ENCODE peak calls at places on chromosomes 5 and 9, in six cellular contexts. J is tibial nerve, T is upper lobe of left lung, P is suprapubic skin, A is HepG2, D is ovary. R is an unnamed sample.

GRCh38 chr5:14416709-14417108 is 164.9 kb upstream of the OTULINL start:
- DNase-seq in P (no peak), D (no peak), T (no peak), A (no peak), J (no peak), R (no peak)

GRCh38 chr9:86794356-86795046 is 152.8 kb downstream of the GAS1 start:
- DNase-seq in A (no peak), J (no peak), P (no peak), T (no peak), D (no peak), R (no peak)

GRCh38 chr5:149902177-149902576 is 42.4 kb downstream of the PDE6A start:
- DNase-seq in J (no peak), A (no peak), D (no peak), P (no peak), T (no peak), R (no peak)

GRCh38 chr5:44329716-44330115 is 59.5 kb downstream of the FGF10 start:
- DNase-seq in D (no peak), P (no peak), T (no peak), A (no peak), J (no peak), R (no peak)

GRCh38 chr9:86946712-86947145 is 577 bp downstream of the GAS1 start:
- DNase-seq in J (peak; percentile 21), A (no peak), T (no peak), D (peak; percentile 68), P (peak; percentile 81), R (peak; percentile 36)

GRCh38 chr9:8115570-8115969 is 316.0 kb upstream of the DMAC1 start:
- DNase-seq in D (no peak), A (no peak), P (no peak), J (no peak), T (no peak), R (no peak)

GRCh38 chr5:180790524-180790923 is 12.1 kb downstream of the MGAT1 start:
- DNase-seq in T (peak; percentile 64), P (no peak), A (no peak), J (no peak), D (no peak), R (no peak)

GRCh38 chr5:128536229-128536860 is 1.7 kb downstream of the FBN2 start:
- DNase-seq in P (no peak), A (no peak), J (no peak), T (peak; percentile 38), D (no peak), R (no peak)

GRCh38 chr5:44983006-44983405 is 174.3 kb downstream of the MRPS30 start:
- DNase-seq in A (no peak), J (no peak), D (no peak), T (no peak), P (no peak), R (no peak)

GRCh38 chr9:794386-794785 is 47.1 kb upstream of the DMRT1 start:
- DNase-seq in T (no peak), D (no peak), J (no peak), A (no peak), P (no peak), R (no peak)

GRCh38 chr5:107985144-107985543 is 314.4 kb upstream of the EFNA5 start:
- DNase-seq in J (no peak), A (no peak), P (no peak), T (no peak), D (no peak), R (peak; percentile 57)

GRCh38 chr9:76610009-76610352 is 151.0 kb downstream of the GCNT1 start:
- DNase-seq in A (no peak), P (peak; percentile 91), J (peak; percentile 62), D (peak; percentile 13), T (peak; percentile 46), R (peak; percentile 46)

GRCh38 chr9:108445431-108446018 is 410.3 kb downstream of the ACTL7B start:
- DNase-seq in A (peak; percentile 99), P (no peak), D (no peak), T (no peak), J (no peak), R (no peak)

GRCh38 chr5:33501899-33502298 is 61.1 kb downstream of the TARS1 start:
- DNase-seq in D (no peak), A (no peak), J (no peak), T (peak; percentile 69), P (no peak), R (no peak)

GRCh38 chr5:88298425-88298824 is 29.8 kb upstream of the TMEM161B start:
- DNase-seq in P (no peak), J (no peak), A (no peak), D (no peak), T (no peak), R (no peak)

GRCh38 chr5:138972230-138972629 is 97.1 kb upstream of the LRRTM2 start:
- DNase-seq in D (no peak), J (no peak), A (no peak), P (no peak), T (no peak), R (no peak)

GRCh38 chr5:75441560-75441959 is 69.9 kb downstream of the CERT1 start:
- DNase-seq in P (no peak), D (no peak), J (no peak), T (no peak), A (no peak), R (no peak)

GRCh38 chr5:126536874-126537273 is 58.1 kb downstream of the ALDH7A1 start:
- DNase-seq in J (no peak), P (no peak), A (no peak), D (no peak), T (no peak), R (no peak)

GRCh38 chr5:5416733-5417132 is 5.7 kb upstream of the ICE1 start:
- DNase-seq in A (no peak), D (no peak), T (no peak), P (no peak), J (no peak), R (no peak)

GRCh38 chr9:116137581-116137980 is 16.0 kb upstream of the PAPPA start:
- DNase-seq in T (no peak), D (no peak), A (no peak), J (no peak), P (no peak), R (no peak)

GRCh38 chr5:73507062-73507461 is 8.8 kb downstream of the BTF3 start:
- DNase-seq in A (no peak), T (no peak), J (no peak), P (no peak), D (no peak), R (no peak)

GRCh38 chr5:165892383-165892782 is 2387.0 kb downstream of the MAT2B start:
- DNase-seq in A (no peak), P (no peak), D (no peak), J (no peak), T (no peak), R (no peak)

GRCh38 chr9:117549444-117549843 is 134.6 kb upstream of the ASTN2 start:
- DNase-seq in T (no peak), A (no peak), J (no peak), D (no peak), P (no peak), R (no peak)

GRCh38 chr5:74326571-74327338 is 313.8 kb downstream of the ENC1 start:
- DNase-seq in A (peak; percentile 51), J (no peak), T (no peak), P (no peak), D (no peak), R (peak; percentile 51)

GRCh38 chr5:322942-323879 is 1.7 kb downstream of the AHRR start:
- DNase-seq in T (peak; percentile 73), D (no peak), J (no peak), P (peak; percentile 58), A (no peak), R (no peak)

GRCh38 chr9:133089271-133089671 is 27.5 kb downstream of the CEL start:
- DNase-seq in J (no peak), T (no peak), P (no peak), A (no peak), D (no peak), R (no peak)

GRCh38 chr9:115164511-115164974 is 46.6 kb upstream of the TNC start:
- DNase-seq in T (no peak), A (peak; percentile 2), D (no peak), J (no peak), P (peak; percentile 64), R (no peak)

GRCh38 chr5:148938535-148938907 is 112.1 kb downstream of the ADRB2 start:
- DNase-seq in A (no peak), D (no peak), J (no peak), T (no peak), P (no peak), R (no peak)

GRCh38 chr5:137085206-137085605 is 413.9 kb downstream of the SPOCK1 start:
- DNase-seq in J (no peak), A (no peak), T (no peak), D (no peak), P (no peak), R (no peak)

GRCh38 chr9:124339603-124340146 is 75.6 kb downstream of the PSMB7 start:
- DNase-seq in A (no peak), J (no peak), T (no peak), P (no peak), D (no peak), R (no peak)

GRCh38 chr5:77981820-77982219 is 205.7 kb upstream of the TBCA start:
- DNase-seq in A (no peak), D (no peak), T (no peak), P (no peak), J (no peak), R (no peak)

GRCh38 chr5:95439801-95440493 is 48.8 kb downstream of the FAM81B start:
- DNase-seq in T (no peak), P (no peak), D (no peak), J (no peak), A (no peak), R (no peak)
- H3K4me3 ChIP-seq in T (no peak overlapping the region), P (no peak overlapping the region), D (no peak overlapping the region), J (no peak overlapping the region), A (no peak overlapping the region), R (no peak overlapping the region)

GRCh38 chr5:141657937-141658545 is 6.8 kb upstream of the FCHSD1 start:
- DNase-seq in T (no peak), D (no peak), P (no peak), A (peak; percentile 65), J (no peak), R (no peak)
- TF ChIP-seq EP300 in T (no peak), D (no peak), P (no peak), A (peak; percentile 25), J (no peak), R (no peak)

GRCh38 chr5:161585798-161586197 is 39.3 kb upstream of the GABRB2 start:
- DNase-seq in D (no peak), T (no peak), A (no peak), J (no peak), P (no peak), R (no peak)
- H3K27ac ChIP-seq in D (no peak overlapping the region), T (no peak overlapping the region), A (no peak overlapping the region), J (no peak overlapping the region), P (no peak overlapping the region), R (no peak overlapping the region)

GRCh38 chr9:33161011-33161588 is 6.0 kb downstream of the B4GALT1 start:
- DNase-seq in T (no peak), A (no peak), J (no peak), P (peak; percentile 82), D (peak; percentile 70), R (peak; percentile 62)

GRCh38 chr9:33158555-33159057 is 8.5 kb downstream of the B4GALT1 start:
- DNase-seq in A (no peak), J (no peak), T (no peak), D (no peak), P (no peak), R (no peak)

GRCh38 chr9:33157960-33158359 is 9.2 kb downstream of the B4GALT1 start:
- DNase-seq in P (no peak), J (no peak), A (no peak), T (no peak), D (no peak), R (no peak)

GRCh38 chr9:33159058-33159759 is 7.9 kb downstream of the B4GALT1 start:
- DNase-seq in D (peak; percentile 86), T (no peak), A (no peak), P (peak; percentile 89), J (peak; percentile 67), R (no peak)

GRCh38 chr9:33159760-33160127 is 7.4 kb downstream of the B4GALT1 start:
- DNase-seq in A (no peak), T (no peak), D (no peak), P (no peak), J (peak; percentile 26), R (peak; percentile 50)
- H3K4me3 ChIP-seq in A (no peak overlapping the region), T (no peak overlapping the region), D (no peak overlapping the region), P (peak overlapping the region; percentile 6), J (no peak overlapping the region), R (no peak overlapping the region)